ENCODE peak calls at places on chromosomes 3 and 15, in ten cellular contexts. S is naive B cell; E is C1 segment of cervical spinal cord; F is NCI-H526 treated with DMSO at 0.1 percent for 48 hours; A is transverse colon; L is activated CD4-positive, alpha-beta memory T cell treated with anti-CD3 and anti-CD28 coated beads for 36 hours; C is activated T-cell treated with anti-CD3 and anti-CD28 coated beads, Interleukin-2, amount 50 U/mL, for 24 hours; J is kidney epithelial cell; H is mucosa of descending colon; Z is posterior vena cava. U is an unnamed sample.

GRCh38 chr3:113534365-113534764 is 2.0 kb downstream of the SIDT1 start:
- DNase-seq in Z (no peak), L (peak; percentile 21), J (no peak), S (no peak), F (no peak), E (no peak), C (peak; percentile 39), H (no peak), A (no peak), U (no peak)

GRCh38 chr3:57228734-57229505 is 1.4 kb downstream of the APPL1 start:
- DNase-seq in H (peak; percentile 31), L (peak; percentile 15), F (no peak), J (peak; percentile 25), E (no peak), A (peak; percentile 17), Z (no peak), C (no peak), S (no peak), U (no peak)

GRCh38 chr3:61848885-61849284 is 287.5 kb downstream of the PTPRG start:
- DNase-seq in Z (no peak), L (no peak), F (no peak), H (no peak), E (no peak), A (no peak), S (no peak), J (no peak), C (no peak), U (no peak)

GRCh38 chr3:20683912-20684311 is 497.9 kb upstream of the SGO1 start:
- DNase-seq in L (no peak), J (no peak), H (no peak), A (no peak), F (no peak), S (no peak), C (no peak), E (no peak), Z (no peak), U (no peak)

GRCh38 chr15:45201557-45202246 is 13.9 kb upstream of the SHF start:
- DNase-seq in J (no peak), L (no peak), E (no peak), Z (no peak), S (no peak), F (no peak), H (no peak), A (no peak), C (no peak), U (no peak)

GRCh38 chr3:147191795-147192385 is 214.5 kb downstream of the ZIC4 start:
- DNase-seq in L (no peak), E (no peak), J (peak; percentile 9), H (peak; percentile 49), S (no peak), A (peak; percentile 7), C (no peak), Z (no peak), F (peak; percentile 31), U (no peak)

GRCh38 chr3:32455609-32456428 is 46.8 kb downstream of the CMTM6 start:
- DNase-seq in Z (no peak), E (no peak), S (no peak), A (no peak), H (peak; percentile 1), F (no peak), L (no peak), C (no peak), J (no peak), U (no peak)

GRCh38 chr3:152272771-152273242 is 4.1 kb downstream of the MBNL1 start:
- DNase-seq in S (no peak), E (no peak), H (no peak), C (no peak), F (no peak), J (no peak), Z (no peak), A (no peak), L (peak; percentile 66), U (no peak)

GRCh38 chr3:177427540-177427939 is 230.3 kb upstream of the TBL1XR1 start:
- DNase-seq in S (no peak), J (no peak), E (no peak), L (peak; percentile 22), F (no peak), C (no peak), Z (no peak), A (no peak), H (no peak), U (no peak)

GRCh38 chr15:51970981-51971352 is 611 bp downstream of the LEO1 start:
- DNase-seq in L (no peak), S (no peak), A (no peak), F (peak; percentile 62), H (no peak), C (no peak), J (no peak), Z (no peak), E (no peak), U (no peak)

U was measured in lower lobe of right lung.